ENCODE peak calls at places on chromosome 4, in six cellular contexts. One of them, this sample, is unnamed.

GRCh38 chr4:95106408-95106928 is 348.7 kb downstream of the BMPR1B start:
- DNase-seq in breast epithelium: no peak
- DNase-seq in GM23338: no peak
- DNase-seq in suprapubic skin: no peak
- DNase-seq in GM12892: no peak
- DNase-seq in GM12891: no peak
- DNase-seq in this sample: no peak

GRCh38 chr4:168631241-168632151 is 134.6 kb downstream of the PALLD start:
- DNase-seq in suprapubic skin: peak; percentile 79
- DNase-seq in GM12892: no peak
- DNase-seq in breast epithelium: peak; percentile 42
- DNase-seq in GM23338: peak; percentile 87
- DNase-seq in GM12891: no peak
- DNase-seq in this sample: no peak

GRCh38 chr4:113919611-113920010 is 59.8 kb downstream of the ARSJ start:
- DNase-seq in suprapubic skin: no peak
- DNase-seq in GM12892: no peak
- DNase-seq in GM12891: no peak
- DNase-seq in GM23338: peak; percentile 13
- DNase-seq in breast epithelium: no peak
- DNase-seq in this sample: no peak

GRCh38 chr4:4575284-4576211 is 33.7 kb upstream of the STX18 start:
- DNase-seq in GM23338: peak; percentile 93
- DNase-seq in GM12892: peak; percentile 53
- DNase-seq in GM12891: peak; percentile 78
- DNase-seq in breast epithelium: no peak
- DNase-seq in suprapubic skin: peak; percentile 69
- DNase-seq in this sample: no peak

GRCh38 chr4:89365375-89366170 is 58.0 kb upstream of the GPRIN3 start:
- DNase-seq in breast epithelium: no peak
- DNase-seq in GM23338: no peak
- DNase-seq in GM12891: no peak
- DNase-seq in suprapubic skin: no peak
- DNase-seq in GM12892: no peak
- DNase-seq in this sample: no peak

GRCh38 chr4:85376285-85376684 is 98.7 kb upstream of the ARHGAP24 start:
- DNase-seq in suprapubic skin: no peak
- DNase-seq in breast epithelium: no peak
- DNase-seq in GM12891: no peak
- DNase-seq in GM12892: no peak
- DNase-seq in GM23338: no peak
- DNase-seq in this sample: no peak

GRCh38 chr4:186852078-186852420 is 128.4 kb upstream of the FAT1 start:
- DNase-seq in suprapubic skin: no peak
- DNase-seq in GM23338: no peak
- DNase-seq in GM12892: no peak
- DNase-seq in GM12891: no peak
- DNase-seq in breast epithelium: no peak
- DNase-seq in this sample: no peak

GRCh38 chr4:13067077-13067476 is 417.1 kb downstream of the RAB28 start:
- DNase-seq in GM23338: no peak
- DNase-seq in GM12892: no peak
- DNase-seq in suprapubic skin: no peak
- DNase-seq in GM12891: no peak
- DNase-seq in breast epithelium: no peak
- DNase-seq in this sample: no peak

GRCh38 chr4:168411318-168412150 is 68.8 kb downstream of the DDX60L start:
- DNase-seq in GM12891: no peak
- DNase-seq in breast epithelium: no peak
- DNase-seq in GM23338: no peak
- DNase-seq in suprapubic skin: no peak
- DNase-seq in GM12892: no peak
- DNase-seq in this sample: peak; percentile 7

GRCh38 chr4:114021445-114021844 is 42.0 kb upstream of the ARSJ start:
- DNase-seq in suprapubic skin: no peak
- DNase-seq in breast epithelium: no peak
- DNase-seq in GM23338: no peak
- DNase-seq in GM12892: no peak
- DNase-seq in GM12891: no peak
- DNase-seq in this sample: no peak

GRCh38 chr4:128249787-128250668 is 37.6 kb downstream of the PGRMC2 start:
- DNase-seq in GM12892: no peak
- DNase-seq in breast epithelium: no peak
- DNase-seq in GM12891: no peak
- DNase-seq in suprapubic skin: no peak
- DNase-seq in GM23338: peak; percentile 65
- DNase-seq in this sample: no peak

GRCh38 chr4:41307633-41308032 is 50.9 kb downstream of the UCHL1 start:
- DNase-seq in GM23338: no peak
- DNase-seq in GM12891: no peak
- DNase-seq in GM12892: no peak
- DNase-seq in breast epithelium: no peak
- DNase-seq in suprapubic skin: no peak
- DNase-seq in this sample: no peak

GRCh38 chr4:84920591-84920990 is 45.9 kb downstream of the WDFY3 start:
- DNase-seq in breast epithelium: no peak
- DNase-seq in GM12892: no peak
- DNase-seq in GM23338: no peak
- DNase-seq in GM12891: no peak
- DNase-seq in suprapubic skin: no peak
- DNase-seq in this sample: no peak

GRCh38 chr4:33941854-33942253 is 2302.5 kb downstream of the ARAP2 start:
- DNase-seq in suprapubic skin: no peak
- DNase-seq in GM12892: no peak
- DNase-seq in breast epithelium: no peak
- DNase-seq in GM12891: no peak
- DNase-seq in GM23338: no peak
- DNase-seq in this sample: no peak

GRCh38 chr4:24885342-24885741 is 27.5 kb downstream of the CCDC149 start:
- DNase-seq in GM12891: no peak
- DNase-seq in GM23338: no peak
- DNase-seq in suprapubic skin: no peak
- DNase-seq in breast epithelium: no peak
- DNase-seq in GM12892: no peak
- DNase-seq in this sample: no peak
- TF ChIP-seq POLR2AphosphoS5 in GM12891: no peak
- TF ChIP-seq POLR2AphosphoS5 in GM23338: no peak
- TF ChIP-seq POLR2AphosphoS5 in suprapubic skin: no peak
- TF ChIP-seq POLR2AphosphoS5 in breast epithelium: no peak
- TF ChIP-seq POLR2AphosphoS5 in GM12892: no peak
- TF ChIP-seq POLR2AphosphoS5 in this sample: no peak

DNA sequence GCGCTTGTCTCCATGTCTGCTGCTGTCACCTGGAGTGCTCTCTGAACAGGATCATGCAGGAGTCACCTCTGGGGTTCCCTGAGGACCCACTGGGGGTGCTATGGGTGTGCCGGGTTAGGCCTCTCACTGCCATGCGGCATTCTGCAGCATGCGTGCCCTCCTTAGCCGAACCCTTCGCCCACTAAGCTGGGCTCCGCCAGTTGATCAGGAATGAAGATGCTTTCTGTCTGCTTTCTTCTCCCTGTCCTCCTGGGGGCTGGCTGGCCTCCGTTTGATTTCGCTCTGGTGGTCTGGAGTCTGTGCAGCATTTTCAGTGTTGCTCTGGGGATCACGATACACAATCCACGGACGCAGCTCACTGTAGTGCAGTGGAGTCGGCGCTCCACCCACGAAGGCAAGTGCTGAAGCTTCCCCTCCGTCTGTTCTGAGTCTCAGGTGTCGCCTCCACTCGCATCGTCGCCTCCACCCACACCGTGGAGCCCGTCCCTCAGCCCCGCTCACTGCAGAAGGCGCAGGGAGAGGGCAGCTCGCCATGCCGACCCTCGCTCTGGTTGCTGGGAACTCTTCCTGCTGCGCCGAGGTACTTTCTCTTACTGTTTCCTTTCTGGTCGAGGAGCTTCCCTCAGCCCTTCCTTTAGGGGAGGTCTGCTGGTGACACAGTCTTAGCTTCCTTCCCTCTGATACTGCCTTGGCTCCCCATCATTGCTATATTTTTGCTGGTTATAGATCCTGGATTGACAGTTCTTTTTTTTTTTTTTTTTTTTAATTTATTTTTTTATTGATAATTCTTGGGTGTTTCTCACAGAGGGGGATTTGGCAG is 29.2 kb downstream of the LETM1 start:
- DNase-seq in breast epithelium: no peak
- DNase-seq in GM12891: no peak
- DNase-seq in suprapubic skin: no peak
- DNase-seq in GM23338: no peak
- DNase-seq in GM12892: no peak
- DNase-seq in this sample: no peak
- TF ChIP-seq POLR2AphosphoS5 in breast epithelium: no peak
- TF ChIP-seq POLR2AphosphoS5 in GM12891: no peak
- TF ChIP-seq POLR2AphosphoS5 in suprapubic skin: no peak
- TF ChIP-seq POLR2AphosphoS5 in GM23338: no peak
- TF ChIP-seq POLR2AphosphoS5 in GM12892: no peak
- TF ChIP-seq POLR2AphosphoS5 in this sample: no peak

DNA sequence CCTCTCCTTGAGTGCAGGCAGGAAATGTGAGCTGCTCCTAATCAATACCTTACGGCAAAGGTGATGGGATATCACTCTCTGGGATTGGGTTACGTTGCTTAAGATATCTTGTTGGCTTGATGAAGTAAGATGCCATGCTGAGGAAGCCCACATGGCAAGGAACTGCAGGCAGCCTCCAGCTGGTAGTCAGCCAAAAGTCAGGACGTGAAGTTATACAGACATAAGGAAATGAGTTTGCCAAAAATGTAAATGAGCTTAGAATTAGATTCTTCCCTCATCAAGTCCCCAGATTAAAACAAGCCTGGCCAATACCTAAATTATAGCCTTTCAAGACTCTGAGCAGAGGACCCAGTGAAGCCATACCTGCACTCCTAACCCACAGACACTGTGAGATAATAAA is 155.0 kb downstream of the QDPR start:
- DNase-seq in GM23338: no peak
- DNase-seq in GM12891: no peak
- DNase-seq in suprapubic skin: no peak
- DNase-seq in GM12892: no peak
- DNase-seq in breast epithelium: no peak
- DNase-seq in this sample: no peak
- TF ChIP-seq POLR2AphosphoS5 in GM23338: no peak
- TF ChIP-seq POLR2AphosphoS5 in GM12891: no peak
- TF ChIP-seq POLR2AphosphoS5 in suprapubic skin: no peak
- TF ChIP-seq POLR2AphosphoS5 in GM12892: no peak
- TF ChIP-seq POLR2AphosphoS5 in breast epithelium: no peak
- TF ChIP-seq POLR2AphosphoS5 in this sample: no peak

GRCh38 chr4:184453402-184454160 is 20.8 kb downstream of the IRF2 start:
- DNase-seq in GM12891: peak; percentile 35
- DNase-seq in breast epithelium: no peak
- DNase-seq in suprapubic skin: no peak
- DNase-seq in GM12892: peak; percentile 30
- DNase-seq in GM23338: peak; percentile 47
- DNase-seq in this sample: peak; percentile 82
- TF ChIP-seq POLR2AphosphoS5 in GM12891: no peak
- TF ChIP-seq POLR2AphosphoS5 in breast epithelium: no peak
- TF ChIP-seq POLR2AphosphoS5 in suprapubic skin: no peak
- TF ChIP-seq POLR2AphosphoS5 in GM12892: no peak
- TF ChIP-seq POLR2AphosphoS5 in GM23338: no peak
- TF ChIP-seq POLR2AphosphoS5 in this sample: peak; percentile 15

GRCh38 chr4:52750819-52751348 is 341 bp downstream of the ERVMER34-1 start:
- DNase-seq in suprapubic skin: no peak
- DNase-seq in GM12891: peak; percentile 17
- DNase-seq in GM23338: peak; percentile 60
- DNase-seq in GM12892: no peak
- DNase-seq in breast epithelium: no peak
- DNase-seq in this sample: no peak

GRCh38 chr4:52752921-52753320 is 1.7 kb upstream of the ERVMER34-1 start:
- DNase-seq in GM12891: no peak
- DNase-seq in GM23338: no peak
- DNase-seq in breast epithelium: no peak
- DNase-seq in suprapubic skin: no peak
- DNase-seq in GM12892: no peak
- DNase-seq in this sample: no peak

GRCh38 chr4:52750213-52750612 is 1.0 kb downstream of the ERVMER34-1 start:
- DNase-seq in GM12892: no peak
- DNase-seq in breast epithelium: no peak
- DNase-seq in GM12891: no peak
- DNase-seq in GM23338: no peak
- DNase-seq in suprapubic skin: no peak
- DNase-seq in this sample: no peak

GRCh38 chr4:52748432-52748831 is 2.8 kb downstream of the ERVMER34-1 start:
- DNase-seq in GM12891: no peak
- DNase-seq in GM23338: no peak
- DNase-seq in breast epithelium: no peak
- DNase-seq in suprapubic skin: no peak
- DNase-seq in GM12892: no peak
- DNase-seq in this sample: no peak

GRCh38 chr4:52751349-52751911 is at the start of gene ERVMER34-1:
- DNase-seq in GM23338: peak; percentile 93
- DNase-seq in breast epithelium: peak; percentile 62
- DNase-seq in suprapubic skin: peak; percentile 70
- DNase-seq in GM12891: no peak
- DNase-seq in GM12892: no peak
- DNase-seq in this sample: no peak
- TF ChIP-seq POLR2AphosphoS5 in GM23338: peak; percentile 91
- TF ChIP-seq POLR2AphosphoS5 in breast epithelium: no peak
- TF ChIP-seq POLR2AphosphoS5 in suprapubic skin: no peak
- TF ChIP-seq POLR2AphosphoS5 in GM12891: no peak
- TF ChIP-seq POLR2AphosphoS5 in GM12892: no peak
- TF ChIP-seq POLR2AphosphoS5 in this sample: no peak

DNA sequence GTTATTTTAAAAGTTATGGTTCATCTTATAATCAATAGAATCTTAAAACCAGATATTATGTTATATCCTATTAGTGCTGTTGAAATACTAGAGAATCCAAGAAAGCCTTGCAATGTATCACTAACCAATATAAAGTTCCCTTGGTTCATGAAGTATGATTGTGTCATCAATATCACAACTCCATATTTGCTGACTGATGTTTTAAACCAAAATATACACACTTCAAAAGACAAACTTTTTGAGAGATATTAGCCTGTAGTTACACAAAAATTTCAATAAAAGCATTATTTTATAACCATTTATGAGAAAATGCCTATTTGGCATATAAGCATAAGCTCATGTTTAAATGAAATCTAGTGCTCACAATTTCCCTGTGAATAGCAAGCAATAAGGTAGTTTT is 198.6 kb downstream of the CENPC start:
- DNase-seq in suprapubic skin: no peak
- DNase-seq in GM12891: no peak
- DNase-seq in breast epithelium: no peak
- DNase-seq in GM23338: no peak
- DNase-seq in GM12892: no peak
- DNase-seq in this sample: no peak
- TF ChIP-seq POLR2AphosphoS5 in suprapubic skin: no peak
- TF ChIP-seq POLR2AphosphoS5 in GM12891: no peak
- TF ChIP-seq POLR2AphosphoS5 in breast epithelium: no peak
- TF ChIP-seq POLR2AphosphoS5 in GM23338: no peak
- TF ChIP-seq POLR2AphosphoS5 in GM12892: no peak
- TF ChIP-seq POLR2AphosphoS5 in this sample: no peak

DNA sequence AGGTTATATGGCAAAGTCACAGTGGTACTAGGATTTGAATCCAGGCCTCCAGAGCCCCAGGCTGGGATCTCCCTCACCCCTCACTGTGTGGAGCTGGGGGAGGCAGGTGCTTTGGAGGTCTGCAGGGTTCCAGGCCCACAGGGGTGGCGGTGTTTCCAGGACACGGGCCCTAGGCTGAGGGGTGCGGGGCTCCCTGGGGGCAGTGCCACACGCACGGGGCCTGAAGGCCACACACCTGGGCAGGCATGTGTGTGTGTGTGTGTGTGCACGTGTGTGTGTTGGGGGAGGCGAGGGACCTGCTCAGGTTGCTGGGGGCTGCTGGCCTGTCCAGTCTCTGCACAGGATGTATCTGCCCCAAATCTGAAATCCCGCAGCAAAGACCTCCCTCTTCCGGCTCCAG is 18.8 kb downstream of the SH3TC1 start:
- DNase-seq in suprapubic skin: no peak
- DNase-seq in GM12892: no peak
- DNase-seq in GM12891: no peak
- DNase-seq in GM23338: no peak
- DNase-seq in breast epithelium: no peak
- DNase-seq in this sample: no peak
- TF ChIP-seq POLR2AphosphoS5 in suprapubic skin: no peak
- TF ChIP-seq POLR2AphosphoS5 in GM12892: no peak
- TF ChIP-seq POLR2AphosphoS5 in GM12891: no peak
- TF ChIP-seq POLR2AphosphoS5 in GM23338: no peak
- TF ChIP-seq POLR2AphosphoS5 in breast epithelium: no peak
- TF ChIP-seq POLR2AphosphoS5 in this sample: no peak

This sample was measured in HL-60.